ENCODE peak calls at places on chromosomes 11 and 22, in five cellular contexts. Y is AG10803, G is GM10248, J is stomach, V is NB4. Z is an unnamed sample.

GRCh38 chr11:3124821-3125220 is 40.3 kb downstream of the OSBPL5 start:
- DNase-seq in Y (no peak), G (no peak), J (no peak), V (no peak), Z (no peak)

GRCh38 chr11:95148421-95148820 is 58.8 kb downstream of the ENDOD1 start:
- DNase-seq in Y (peak; percentile 47), G (no peak), J (no peak), V (no peak), Z (no peak)

GRCh38 chr11:68457898-68458249 is 2.7 kb upstream of the PPP6R3 start:
- DNase-seq in Y (no peak), G (peak; percentile 5), J (no peak), V (no peak), Z (peak; percentile 65)

GRCh38 chr11:122115520-122116343 is at the start of gene BLID:
- DNase-seq in Y (peak; percentile 57), G (no peak), J (peak; percentile 28), V (peak; percentile 15), Z (peak; percentile 31)

GRCh38 chr22:28817919-28818859 is 17.8 kb upstream of the XBP1 start:
- DNase-seq in Y (no peak), G (no peak), J (peak; percentile 89), V (peak; percentile 76), Z (no peak)

GRCh38 chr11:117458275-117459120 is 130.8 kb downstream of the CEP164 start:
- DNase-seq in Y (no peak), G (peak; percentile 68), J (no peak), V (no peak), Z (no peak)

GRCh38 chr11:3086671-3087150 is 29.5 kb upstream of the CARS1 start:
- DNase-seq in Y (no peak), G (peak; percentile 10), J (no peak), V (no peak), Z (no peak)

GRCh38 chr11:20337526-20338154 is 25.9 kb upstream of the HTATIP2 start:
- DNase-seq in Y (no peak), G (peak; percentile 24), J (no peak), V (peak; percentile 43), Z (no peak)

GRCh38 chr11:44955019-44955738 is 4.5 kb upstream of the TP53I11 start:
- DNase-seq in Y (peak; percentile 69), G (no peak), J (peak; percentile 55), V (peak; percentile 97), Z (peak; percentile 63)

GRCh38 chr11:2591805-2592204 is 108.0 kb downstream of the KCNQ1OT1 start:
- DNase-seq in Y (no peak), G (peak; percentile 8), J (no peak), V (no peak), Z (peak; percentile 14)

GRCh38 chr22:45473626-45474237 is 29.0 kb upstream of the FBLN1 start:
- DNase-seq in Y (no peak), G (no peak), J (no peak), V (no peak), Z (no peak)

GRCh38 chr22:31661851-31662667 is at the start of gene PISD:
- DNase-seq in Y (peak; percentile 91), G (peak; percentile 97), J (peak; percentile 98), V (peak; percentile 95), Z (peak; percentile 99)

GRCh38 chr11:134761926-134762247 is 349.8 kb upstream of the B3GAT1 start:
- DNase-seq in Y (no peak), G (peak; percentile 13), J (no peak), V (no peak), Z (no peak)

GRCh38 chr22:38830845-38831108 is 13.1 kb downstream of the NPTXR start:
- DNase-seq in Y (no peak), G (no peak), J (no peak), V (no peak), Z (no peak)

GRCh38 chr11:106728861-106729260 is 289.4 kb downstream of the GUCY1A2 start:
- DNase-seq in Y (no peak), G (no peak), J (no peak), V (no peak), Z (no peak)

GRCh38 chr11:20336056-20336455 is 27.5 kb upstream of the HTATIP2 start:
- DNase-seq in Y (no peak), G (no peak), J (no peak), V (no peak), Z (no peak)

GRCh38 chr11:133163463-133164419 is 368.6 kb downstream of the OPCML start:
- DNase-seq in Y (peak; percentile 57), G (peak; percentile 54), J (no peak), V (peak; percentile 65), Z (peak; percentile 38)

GRCh38 chr11:41660585-41660984 is 201.1 kb upstream of the LRRC4C start:
- DNase-seq in Y (no peak), G (no peak), J (no peak), V (peak; percentile 15), Z (no peak)

GRCh38 chr11:13249992-13250391 is 27.6 kb upstream of the BMAL1 start:
- DNase-seq in Y (no peak), G (no peak), J (no peak), V (no peak), Z (no peak)

GRCh38 chr11:102933627-102934026 is 21.9 kb downstream of the MMP13 start:
- DNase-seq in Y (no peak), G (no peak), J (no peak), V (peak; percentile 35), Z (no peak)

GRCh38 chr11:104609297-104609696 is 289.0 kb downstream of the CASP12 start:
- DNase-seq in Y (peak; percentile 65), G (peak; percentile 24), J (no peak), V (peak; percentile 73), Z (no peak)

GRCh38 chr11:118074785-118075184 is 2.1 kb upstream of the TMPRSS4 start:
- DNase-seq in Y (no peak), G (no peak), J (peak; percentile 40), V (no peak), Z (peak; percentile 57)

GRCh38 chr22:27487600-27488450 is 313.7 kb downstream of the MN1 start:
- DNase-seq in Y (no peak), G (no peak), J (no peak), V (no peak), Z (peak; percentile 37)

GRCh38 chr22:46813816-46814597 is 51.6 kb downstream of the TBC1D22A start:
- DNase-seq in Y (peak; percentile 76), G (no peak), J (peak; percentile 54), V (no peak), Z (no peak)

GRCh38 chr22:24305260-24305692 is 34.6 kb downstream of the SPECC1L start:
- DNase-seq in Y (peak; percentile 12), G (no peak), J (no peak), V (peak; percentile 42), Z (no peak)

GRCh38 chr22:37316875-37317371 is 34.6 kb downstream of the CYTH4 start:
- DNase-seq in Y (peak; percentile 78), G (peak; percentile 92), J (peak; percentile 77), V (peak; percentile 82), Z (peak; percentile 76)

GRCh38 chr11:116800610-116801009 is 8.9 kb upstream of the APOA5 start:
- DNase-seq in Y (no peak), G (no peak), J (no peak), V (no peak), Z (no peak)

GRCh38 chr11:44949160-44950035 is 1.3 kb downstream of the TP53I11 start:
- DNase-seq in Y (peak; percentile 30), G (no peak), J (no peak), V (peak; percentile 78), Z (peak; percentile 74)

DNA sequence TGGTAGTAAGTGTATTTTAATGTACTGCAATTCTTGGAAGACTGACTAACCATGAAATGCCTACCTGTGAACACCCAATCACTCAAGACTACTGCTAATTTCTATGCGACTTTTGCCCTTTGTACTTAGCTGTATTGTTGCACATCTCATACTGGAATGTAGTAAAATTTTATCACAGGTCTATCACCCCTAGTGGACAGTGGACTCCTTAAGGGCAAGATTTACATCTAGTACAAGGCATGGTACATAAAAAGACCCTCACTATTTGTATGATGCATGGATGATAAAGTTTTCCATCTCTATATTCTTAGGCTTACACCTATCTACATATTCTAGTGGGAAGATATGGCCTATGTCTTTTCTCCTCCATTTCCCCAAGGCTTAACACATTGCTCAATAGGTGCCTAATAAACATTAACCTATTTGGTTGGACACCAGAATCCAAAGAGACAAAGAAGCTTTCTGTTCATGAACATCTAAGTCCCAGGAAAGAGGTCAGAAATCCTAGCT is 26.1 kb downstream of the SERGEF start:
- DNase-seq in Y (no peak), G (no peak), J (no peak), V (no peak), Z (no peak)
- TF ChIP-seq CTCF in Y (peak; percentile 31), G (no peak), J (no peak), V (no peak), Z (no peak)

GRCh38 chr11:93160808-93161207 is 37.0 kb downstream of the SLC36A4 start:
- DNase-seq in Y (no peak), G (no peak), J (no peak), V (no peak), Z (no peak)
- TF ChIP-seq CTCF in Y (no peak), G (no peak), J (no peak), V (no peak), Z (no peak)

GRCh38 chr11:115585361-115586024 is 81.3 kb upstream of the CADM1 start:
- DNase-seq in Y (no peak), G (peak; percentile 72), J (no peak), V (no peak), Z (no peak)

GRCh38 chr11:115579181-115579825 is 75.1 kb upstream of the CADM1 start:
- DNase-seq in Y (no peak), G (no peak), J (no peak), V (no peak), Z (no peak)

GRCh38 chr11:115580416-115580815 is 76.2 kb upstream of the CADM1 start:
- DNase-seq in Y (no peak), G (no peak), J (no peak), V (no peak), Z (no peak)

GRCh38 chr11:115580927-115581680 is 76.9 kb upstream of the CADM1 start:
- DNase-seq in Y (no peak), G (no peak), J (peak; percentile 51), V (peak; percentile 7), Z (no peak)

GRCh38 chr11:115581871-115582639 is 77.8 kb upstream of the CADM1 start:
- DNase-seq in Y (peak; percentile 4), G (no peak), J (no peak), V (no peak), Z (peak; percentile 31)
- TF ChIP-seq CTCF in Y (peak; percentile 13), G (no peak), J (no peak), V (no peak), Z (no peak)

GRCh38 chr11:79209540-79210266 is 231.1 kb downstream of the TENM4 start:
- DNase-seq in Y (no peak), G (no peak), J (no peak), V (no peak), Z (peak; percentile 14)

GRCh38 chr11:79206951-79207350 is 233.9 kb downstream of the TENM4 start:
- DNase-seq in Y (no peak), G (no peak), J (no peak), V (no peak), Z (no peak)

GRCh38 chr11:79212711-79213110 is 228.1 kb downstream of the TENM4 start:
- DNase-seq in Y (no peak), G (no peak), J (no peak), V (no peak), Z (no peak)

GRCh38 chr11:79205786-79206185 is 235.0 kb downstream of the TENM4 start:
- DNase-seq in Y (no peak), G (no peak), J (no peak), V (no peak), Z (no peak)

DNA sequence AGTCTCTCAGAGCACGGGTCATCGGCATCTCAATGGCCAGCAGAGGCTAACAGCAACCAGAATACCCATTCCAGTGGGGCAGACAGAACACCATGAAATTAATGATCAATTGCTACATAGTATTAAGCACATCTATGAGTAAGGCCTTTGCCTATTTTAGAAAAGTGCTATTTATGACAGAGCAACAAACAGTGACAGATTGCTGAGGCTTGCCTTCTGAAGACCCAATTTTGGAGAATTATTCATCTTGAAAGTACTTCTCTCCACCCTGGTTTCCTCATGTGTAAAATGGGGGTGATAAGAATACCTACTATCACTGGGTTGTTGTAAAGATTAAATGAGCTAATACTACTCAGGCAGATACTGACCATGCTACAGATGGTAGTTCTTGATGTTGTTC is 232.7 kb downstream of the TENM4 start:
- DNase-seq in Y (no peak), G (no peak), J (no peak), V (no peak), Z (no peak)
- TF ChIP-seq CTCF in Y (no peak), G (no peak), J (no peak), V (no peak), Z (no peak)